ENCODE peak calls at places on chromosomes 4 and X, in four cellular contexts. I, S, G and O are unnamed samples.

GRCh38 chrX:120365320-120365719 is 3.4 kb downstream of the ATP1B4 start:
- DNase-seq in I (peak), S (peak), G (no peak), O (peak)

GRCh38 chr4:67909910-67910905 is 26.4 kb upstream of the TMPRSS11D start:
- DNase-seq in I (peak), S (no peak), G (peak), O (no peak)

GRCh38 chr4:152310223-152310622 is 225.7 kb downstream of the FBXW7 start:
- DNase-seq in I (peak), S (no peak), G (peak), O (peak)

GRCh38 chr4:135840781-135841180 is 1639.2 kb upstream of the PABPC4L start:
- DNase-seq in I (no peak), S (no peak), G (no peak), O (no peak)

GRCh38 chr4:148299337-148299736 is 142.9 kb downstream of the NR3C2 start:
- DNase-seq in I (no peak), S (no peak), G (no peak), O (no peak)

GRCh38 chrX:40444798-40445496 is 135.8 kb upstream of the ATP6AP2 start:
- DNase-seq in I (peak), S (no peak), G (no peak), O (no peak)

GRCh38 chrX:19848110-19848509 is 39.3 kb downstream of the SH3KBP1 start:
- DNase-seq in I (no peak), S (no peak), G (no peak), O (no peak)

GRCh38 chr4:1039493-1040343 is 28.3 kb downstream of the FGFRL1 start:
- DNase-seq in I (peak), S (no peak), G (peak), O (no peak)

GRCh38 chr4:170091069-170091696 is 1.4 kb upstream of the AADAT start:
- DNase-seq in I (peak), S (peak), G (no peak), O (peak)

GRCh38 chrX:53383376-53384087 is 38.9 kb downstream of the SMC1A start:
- DNase-seq in I (no peak), S (no peak), G (no peak), O (no peak)

DNA sequence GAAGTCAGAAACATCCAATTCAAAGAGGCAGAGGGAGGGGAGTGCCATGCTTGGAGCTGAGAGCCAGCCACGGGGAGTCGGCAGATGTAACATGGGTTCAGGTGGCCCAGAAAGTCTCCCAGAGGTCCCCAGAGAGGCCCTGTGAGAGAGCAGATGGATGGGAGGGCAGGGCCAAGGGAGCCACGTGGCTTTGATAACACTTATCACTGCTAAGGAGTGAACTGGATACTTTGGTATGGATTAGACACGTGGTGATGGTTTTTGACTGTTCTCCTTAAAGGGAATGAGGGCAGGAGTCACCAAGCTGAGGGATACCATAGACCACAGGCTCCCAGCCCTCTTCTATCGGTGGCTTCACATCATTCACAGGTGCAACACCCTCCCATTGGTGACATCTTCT is 13.7 kb downstream of the CCKAR start:
- DNase-seq in I (no peak), S (no peak), G (no peak), O (no peak)
- H4K5ac ChIP-seq in I (no peak), S (no peak), G (no peak), O (no peak)

GRCh38 chrX:43688586-43688985 is 32.5 kb downstream of the MAOA start:
- DNase-seq in I (no peak), S (no peak), G (no peak), O (no peak)
- H4K5ac ChIP-seq in I (no peak), S (no peak), G (no peak), O (no peak)

DNA sequence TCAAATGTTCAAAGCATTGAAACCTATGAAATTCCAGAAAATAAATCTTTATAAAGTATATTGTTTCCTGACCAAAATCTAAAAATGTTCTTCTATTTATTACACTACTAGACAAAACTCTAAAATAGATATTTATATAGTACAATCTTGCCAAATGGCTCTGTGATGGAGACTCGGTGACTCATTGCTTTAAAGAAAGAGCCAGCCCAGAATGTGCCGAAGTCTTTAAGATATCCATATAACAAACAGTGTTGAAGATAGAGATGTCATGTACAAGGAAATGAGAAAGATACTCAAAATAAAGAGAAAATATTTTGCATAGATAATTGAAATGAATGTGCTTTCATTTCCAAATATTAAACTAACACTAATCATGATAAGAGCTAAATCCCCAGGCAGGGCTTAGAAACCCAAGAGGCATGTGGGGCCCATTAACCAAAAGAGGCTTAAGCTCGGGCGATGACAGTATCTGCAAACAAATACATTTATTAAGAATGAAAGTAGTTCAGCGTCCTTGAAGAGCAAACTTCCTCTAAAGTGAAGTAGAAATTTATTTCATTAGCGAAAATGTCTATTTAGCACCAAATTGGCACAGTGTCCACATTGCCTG is 102.1 kb upstream of the FAM9B start:
- DNase-seq in I (no peak), S (no peak), G (peak), O (no peak)
- H4K5ac ChIP-seq in I (no peak), S (no peak), G (no peak), O (no peak)

DNA sequence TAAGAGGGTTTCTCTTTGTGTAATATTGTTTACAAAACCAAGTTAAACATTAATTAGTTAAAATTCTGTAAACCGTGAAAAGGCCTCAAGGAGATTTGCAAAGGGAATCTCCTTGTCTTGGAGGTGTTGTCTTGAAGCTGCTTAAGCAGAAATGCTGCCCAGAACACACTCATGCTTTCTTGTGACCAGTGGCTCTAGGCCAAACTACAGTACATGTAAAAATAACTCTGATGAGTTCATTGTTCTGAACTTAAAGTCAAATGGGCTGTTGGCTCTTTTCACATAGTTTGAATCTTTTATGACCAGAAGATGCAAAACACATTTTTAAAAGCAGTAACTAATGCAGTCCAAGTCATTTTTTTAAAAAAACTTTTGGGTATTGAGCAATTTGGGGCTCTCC is 112.5 kb upstream of the ATXN3L start:
- DNase-seq in I (no peak), S (no peak), G (peak), O (no peak)
- H4K5ac ChIP-seq in I (no peak), S (no peak), G (no peak), O (no peak)